ENCODE peak calls at places on chromosomes 3 and 15, in eight cellular contexts. One of them, this sample, is unnamed.
A peak's percentile ranks its signal among the peaks of the same experiment; 100 is the strongest.

GRCh38 chr3:67073812-67074211 is 75.7 kb downstream of the KBTBD8 start:
- DNase-seq in GM23248: no peak
- DNase-seq in cardiac fibroblast: no peak
- DNase-seq in NCI-H2171: no peak
- DNase-seq in GM18507: no peak
- DNase-seq in skeletal muscle cell: no peak
- DNase-seq in neural progenitor cell: no peak
- DNase-seq in EL: no peak
- DNase-seq in this sample: no peak

GRCh38 chr15:44593042-44593736 is 56.2 kb downstream of the EIF3J start:
- DNase-seq in GM23248: peak; percentile 49
- DNase-seq in cardiac fibroblast: peak; percentile 50
- DNase-seq in NCI-H2171: peak; percentile 35
- DNase-seq in GM18507: no peak
- DNase-seq in skeletal muscle cell: no peak
- DNase-seq in neural progenitor cell: no peak
- DNase-seq in EL: peak; percentile 29
- DNase-seq in this sample: peak; percentile 33

GRCh38 chr3:184690236-184690883 is 21.5 kb downstream of the MAGEF1 start:
- DNase-seq in GM23248: no peak
- DNase-seq in cardiac fibroblast: no peak
- DNase-seq in NCI-H2171: no peak
- DNase-seq in GM18507: no peak
- DNase-seq in skeletal muscle cell: no peak
- DNase-seq in neural progenitor cell: no peak
- DNase-seq in EL: no peak
- DNase-seq in this sample: no peak

GRCh38 chr3:28761380-28761779 is 412.8 kb upstream of the AZI2 start:
- DNase-seq in GM23248: no peak
- DNase-seq in cardiac fibroblast: no peak
- DNase-seq in NCI-H2171: no peak
- DNase-seq in GM18507: no peak
- DNase-seq in skeletal muscle cell: no peak
- DNase-seq in neural progenitor cell: no peak
- DNase-seq in EL: no peak
- DNase-seq in this sample: no peak

GRCh38 chr3:126850370-126851085 is 132.4 kb upstream of the PLXNA1 start:
- DNase-seq in GM23248: peak; percentile 49
- DNase-seq in cardiac fibroblast: no peak
- DNase-seq in NCI-H2171: no peak
- DNase-seq in GM18507: no peak
- DNase-seq in skeletal muscle cell: peak; percentile 38
- DNase-seq in neural progenitor cell: peak; percentile 94
- DNase-seq in EL: peak; percentile 75
- DNase-seq in this sample: peak; percentile 44

GRCh38 chr15:62365795-62366442 is 200.8 kb upstream of the C2CD4B start:
- DNase-seq in GM23248: no peak
- DNase-seq in cardiac fibroblast: no peak
- DNase-seq in NCI-H2171: peak; percentile 29
- DNase-seq in GM18507: no peak
- DNase-seq in skeletal muscle cell: no peak
- DNase-seq in neural progenitor cell: no peak
- DNase-seq in EL: no peak
- DNase-seq in this sample: no peak

GRCh38 chr3:152300029-152300764 is 31.5 kb downstream of the MBNL1 start:
- DNase-seq in GM23248: peak; percentile 60
- DNase-seq in cardiac fibroblast: no peak
- DNase-seq in NCI-H2171: no peak
- DNase-seq in GM18507: no peak
- DNase-seq in skeletal muscle cell: no peak
- DNase-seq in neural progenitor cell: no peak
- DNase-seq in EL: no peak
- DNase-seq in this sample: no peak

GRCh38 chr15:87672309-87672897 is 584.1 kb downstream of the NTRK3 start:
- DNase-seq in GM23248: peak; percentile 67
- DNase-seq in cardiac fibroblast: peak; percentile 56
- DNase-seq in NCI-H2171: no peak
- DNase-seq in GM18507: no peak
- DNase-seq in skeletal muscle cell: no peak
- DNase-seq in neural progenitor cell: peak; percentile 59
- DNase-seq in EL: peak; percentile 61
- DNase-seq in this sample: peak; percentile 68

GRCh38 chr3:120137548-120137947 is 43.3 kb upstream of the GSK3B start:
- DNase-seq in GM23248: no peak
- DNase-seq in cardiac fibroblast: no peak
- DNase-seq in NCI-H2171: no peak
- DNase-seq in GM18507: no peak
- DNase-seq in skeletal muscle cell: no peak
- DNase-seq in neural progenitor cell: no peak
- DNase-seq in EL: no peak
- DNase-seq in this sample: no peak

GRCh38 chr15:26590673-26591072 is 182.2 kb downstream of the GABRB3 start:
- DNase-seq in GM23248: no peak
- DNase-seq in cardiac fibroblast: no peak
- DNase-seq in NCI-H2171: no peak
- DNase-seq in GM18507: no peak
- DNase-seq in skeletal muscle cell: no peak
- DNase-seq in neural progenitor cell: no peak
- DNase-seq in EL: no peak
- DNase-seq in this sample: no peak

GRCh38 chr3:16801223-16801622 is 83.5 kb upstream of the PLCL2 start:
- DNase-seq in GM23248: no peak
- DNase-seq in cardiac fibroblast: peak; percentile 28
- DNase-seq in NCI-H2171: no peak
- DNase-seq in GM18507: no peak
- DNase-seq in skeletal muscle cell: no peak
- DNase-seq in neural progenitor cell: no peak
- DNase-seq in EL: peak; percentile 29
- DNase-seq in this sample: peak; percentile 9

GRCh38 chr3:143831208-143831607 is 17.1 kb downstream of the SLC9A9 start:
- DNase-seq in GM23248: peak; percentile 72
- DNase-seq in cardiac fibroblast: peak; percentile 53
- DNase-seq in NCI-H2171: no peak
- DNase-seq in GM18507: no peak
- DNase-seq in skeletal muscle cell: no peak
- DNase-seq in neural progenitor cell: no peak
- DNase-seq in EL: peak; percentile 35
- DNase-seq in this sample: peak; percentile 35

GRCh38 chr3:165854696-165855095 is 17.5 kb upstream of the BCHE start:
- DNase-seq in GM23248: peak; percentile 36
- DNase-seq in cardiac fibroblast: peak; percentile 36
- DNase-seq in NCI-H2171: peak; percentile 1
- DNase-seq in GM18507: no peak
- DNase-seq in skeletal muscle cell: no peak
- DNase-seq in neural progenitor cell: peak; percentile 38
- DNase-seq in EL: no peak
- DNase-seq in this sample: peak; percentile 20

GRCh38 chr15:91424001-91424400 is 323.9 kb downstream of the SV2B start:
- DNase-seq in GM23248: no peak
- DNase-seq in cardiac fibroblast: no peak
- DNase-seq in NCI-H2171: no peak
- DNase-seq in GM18507: no peak
- DNase-seq in skeletal muscle cell: no peak
- DNase-seq in neural progenitor cell: no peak
- DNase-seq in EL: no peak
- DNase-seq in this sample: no peak

GRCh38 chr15:66698318-66698961 is 3.6 kb upstream of the SMAD6 start:
- DNase-seq in GM23248: peak; percentile 95
- DNase-seq in cardiac fibroblast: peak; percentile 86
- DNase-seq in NCI-H2171: peak; percentile 21
- DNase-seq in GM18507: no peak
- DNase-seq in skeletal muscle cell: no peak
- DNase-seq in neural progenitor cell: peak; percentile 91
- DNase-seq in EL: peak; percentile 72
- DNase-seq in this sample: peak; percentile 92

GRCh38 chr3:131453536-131453935 is 49.2 kb downstream of the MRPL3 start:
- DNase-seq in GM23248: peak; percentile 27
- DNase-seq in cardiac fibroblast: peak; percentile 4
- DNase-seq in NCI-H2171: no peak
- DNase-seq in GM18507: no peak
- DNase-seq in skeletal muscle cell: no peak
- DNase-seq in neural progenitor cell: no peak
- DNase-seq in EL: no peak
- DNase-seq in this sample: no peak

GRCh38 chr15:25065876-25066275 is 111.1 kb downstream of the SNRPN start:
- DNase-seq in GM23248: no peak
- DNase-seq in cardiac fibroblast: no peak
- DNase-seq in NCI-H2171: no peak
- DNase-seq in GM18507: no peak
- DNase-seq in skeletal muscle cell: no peak
- DNase-seq in neural progenitor cell: no peak
- DNase-seq in EL: no peak
- DNase-seq in this sample: no peak

GRCh38 chr15:90774731-90775521 is 57.8 kb downstream of the BLM start:
- DNase-seq in GM23248: peak; percentile 75
- DNase-seq in cardiac fibroblast: peak; percentile 79
- DNase-seq in NCI-H2171: no peak
- DNase-seq in GM18507: no peak
- DNase-seq in skeletal muscle cell: no peak
- DNase-seq in neural progenitor cell: no peak
- DNase-seq in EL: peak; percentile 88
- DNase-seq in this sample: peak; percentile 69

GRCh38 chr15:66240240-66240842 is 13.2 kb downstream of the MEGF11 start:
- DNase-seq in GM23248: no peak
- DNase-seq in cardiac fibroblast: no peak
- DNase-seq in NCI-H2171: no peak
- DNase-seq in GM18507: no peak
- DNase-seq in skeletal muscle cell: no peak
- DNase-seq in neural progenitor cell: no peak
- DNase-seq in EL: no peak
- DNase-seq in this sample: no peak

GRCh38 chr3:166304509-166305063 is 467.4 kb upstream of the BCHE start:
- DNase-seq in GM23248: no peak
- DNase-seq in cardiac fibroblast: no peak
- DNase-seq in NCI-H2171: no peak
- DNase-seq in GM18507: no peak
- DNase-seq in skeletal muscle cell: no peak
- DNase-seq in neural progenitor cell: no peak
- DNase-seq in EL: no peak
- DNase-seq in this sample: no peak

GRCh38 chr3:105367063-105367405 is 325 bp downstream of the ALCAM start:
- DNase-seq in GM23248: peak; percentile 56
- DNase-seq in cardiac fibroblast: no peak
- DNase-seq in NCI-H2171: peak; percentile 15
- DNase-seq in GM18507: no peak
- DNase-seq in skeletal muscle cell: no peak
- DNase-seq in neural progenitor cell: peak; percentile 51
- DNase-seq in EL: peak; percentile 28
- DNase-seq in this sample: no peak

GRCh38 chr15:82832601-82833209 is 23.3 kb downstream of the WHAMM start:
- DNase-seq in GM23248: peak; percentile 95
- DNase-seq in cardiac fibroblast: peak; percentile 90
- DNase-seq in NCI-H2171: no peak
- DNase-seq in GM18507: peak; percentile 48
- DNase-seq in skeletal muscle cell: peak; percentile 58
- DNase-seq in neural progenitor cell: no peak
- DNase-seq in EL: peak; percentile 87
- DNase-seq in this sample: peak; percentile 86

GRCh38 chr15:36208868-36209582 is 370.4 kb upstream of the CDIN1 start:
- DNase-seq in GM23248: peak; percentile 27
- DNase-seq in cardiac fibroblast: peak; percentile 9
- DNase-seq in NCI-H2171: no peak
- DNase-seq in GM18507: no peak
- DNase-seq in skeletal muscle cell: no peak
- DNase-seq in neural progenitor cell: no peak
- DNase-seq in EL: no peak
- DNase-seq in this sample: peak; percentile 19

GRCh38 chr3:98761656-98762229 is 1.4 kb upstream of the ST3GAL6 start:
- DNase-seq in GM23248: no peak
- DNase-seq in cardiac fibroblast: no peak
- DNase-seq in NCI-H2171: no peak
- DNase-seq in GM18507: no peak
- DNase-seq in skeletal muscle cell: no peak
- DNase-seq in neural progenitor cell: peak; percentile 4
- DNase-seq in EL: no peak
- DNase-seq in this sample: no peak

GRCh38 chr3:160956785-160957184 is 148.4 kb downstream of the B3GALNT1 start:
- DNase-seq in GM23248: peak; percentile 47
- DNase-seq in cardiac fibroblast: peak; percentile 68
- DNase-seq in NCI-H2171: no peak
- DNase-seq in GM18507: no peak
- DNase-seq in skeletal muscle cell: no peak
- DNase-seq in neural progenitor cell: no peak
- DNase-seq in EL: peak; percentile 9
- DNase-seq in this sample: peak; percentile 9